ENCODE peak calls at places on chromosomes 3 and 15, in nine cellular contexts. One of them, this sample, is unnamed.
A peak's percentile ranks its signal among the peaks of the same experiment; 100 is the strongest.

GRCh38 chr3:43789028-43789427 is 98.3 kb downstream of the ABHD5 start:
- DNase-seq in endothelial cell: no peak
- DNase-seq in upper lobe of right lung: no peak
- DNase-seq in fibroblast of mammary gland: no peak
- DNase-seq in left lung: no peak
- DNase-seq in colonic mucosa: no peak
- DNase-seq in AG10803: no peak
- DNase-seq in IMR-90: no peak
- DNase-seq in neural crest cell: no peak
- DNase-seq in this sample: no peak

GRCh38 chr3:153809097-153809496 is 312.1 kb upstream of the ARHGEF26 start:
- DNase-seq in upper lobe of right lung: no peak
- DNase-seq in left lung: no peak
- DNase-seq in neural crest cell: no peak
- DNase-seq in IMR-90: no peak
- DNase-seq in colonic mucosa: no peak
- DNase-seq in AG10803: no peak
- DNase-seq in endothelial cell: no peak
- DNase-seq in fibroblast of mammary gland: no peak
- DNase-seq in this sample: no peak

GRCh38 chr3:52873433-52874159 is 23.8 kb downstream of the STIMATE start:
- DNase-seq in neural crest cell: no peak
- DNase-seq in AG10803: peak; percentile 50
- DNase-seq in left lung: no peak
- DNase-seq in fibroblast of mammary gland: peak; percentile 81
- DNase-seq in endothelial cell: no peak
- DNase-seq in colonic mucosa: no peak
- DNase-seq in IMR-90: peak; percentile 87
- DNase-seq in upper lobe of right lung: no peak
- DNase-seq in this sample: no peak

GRCh38 chr3:187183210-187183862 is 13.9 kb upstream of the RTP1 start:
- DNase-seq in IMR-90: no peak
- DNase-seq in colonic mucosa: no peak
- DNase-seq in fibroblast of mammary gland: peak; percentile 69
- DNase-seq in AG10803: peak; percentile 94
- DNase-seq in upper lobe of right lung: no peak
- DNase-seq in left lung: no peak
- DNase-seq in endothelial cell: no peak
- DNase-seq in neural crest cell: no peak
- DNase-seq in this sample: no peak

GRCh38 chr3:146125946-146126345 is 35.0 kb downstream of the PLOD2 start:
- DNase-seq in endothelial cell: no peak
- DNase-seq in upper lobe of right lung: no peak
- DNase-seq in fibroblast of mammary gland: peak; percentile 97
- DNase-seq in colonic mucosa: no peak
- DNase-seq in AG10803: peak; percentile 94
- DNase-seq in neural crest cell: no peak
- DNase-seq in IMR-90: peak; percentile 94
- DNase-seq in left lung: no peak
- DNase-seq in this sample: no peak

GRCh38 chr15:51349156-51349844 is 7.8 kb downstream of the GLDN start:
- DNase-seq in AG10803: peak; percentile 11
- DNase-seq in IMR-90: no peak
- DNase-seq in endothelial cell: no peak
- DNase-seq in fibroblast of mammary gland: peak; percentile 12
- DNase-seq in upper lobe of right lung: no peak
- DNase-seq in neural crest cell: no peak
- DNase-seq in left lung: no peak
- DNase-seq in colonic mucosa: no peak
- DNase-seq in this sample: no peak

GRCh38 chr3:144879701-144880100 is 908.1 kb downstream of the DIPK2A start:
- DNase-seq in neural crest cell: no peak
- DNase-seq in colonic mucosa: no peak
- DNase-seq in fibroblast of mammary gland: peak; percentile 24
- DNase-seq in left lung: no peak
- DNase-seq in AG10803: no peak
- DNase-seq in endothelial cell: no peak
- DNase-seq in upper lobe of right lung: no peak
- DNase-seq in IMR-90: no peak
- DNase-seq in this sample: no peak

GRCh38 chr3:118501152-118501551 is 533.5 kb downstream of the IGSF11 start:
- DNase-seq in endothelial cell: peak; percentile 15
- DNase-seq in fibroblast of mammary gland: no peak
- DNase-seq in left lung: peak; percentile 9
- DNase-seq in colonic mucosa: peak; percentile 24
- DNase-seq in upper lobe of right lung: peak; percentile 62
- DNase-seq in IMR-90: no peak
- DNase-seq in AG10803: no peak
- DNase-seq in neural crest cell: peak; percentile 16
- DNase-seq in this sample: no peak

GRCh38 chr3:156516284-156516683 is 38.6 kb downstream of the SSR3 start:
- DNase-seq in AG10803: no peak
- DNase-seq in colonic mucosa: no peak
- DNase-seq in left lung: no peak
- DNase-seq in IMR-90: no peak
- DNase-seq in endothelial cell: no peak
- DNase-seq in neural crest cell: no peak
- DNase-seq in upper lobe of right lung: no peak
- DNase-seq in fibroblast of mammary gland: peak; percentile 40
- DNase-seq in this sample: no peak

GRCh38 chr15:93150910-93151309 is 61.9 kb upstream of the RGMA start:
- DNase-seq in neural crest cell: no peak
- DNase-seq in upper lobe of right lung: no peak
- DNase-seq in fibroblast of mammary gland: no peak
- DNase-seq in AG10803: no peak
- DNase-seq in left lung: no peak
- DNase-seq in IMR-90: no peak
- DNase-seq in colonic mucosa: no peak
- DNase-seq in endothelial cell: no peak
- DNase-seq in this sample: no peak

GRCh38 chr15:99703603-99704443 is 29.4 kb downstream of the LYSMD4 start:
- DNase-seq in endothelial cell: peak; percentile 33
- DNase-seq in left lung: no peak
- DNase-seq in IMR-90: peak; percentile 95
- DNase-seq in AG10803: peak; percentile 89
- DNase-seq in neural crest cell: no peak
- DNase-seq in upper lobe of right lung: no peak
- DNase-seq in fibroblast of mammary gland: peak; percentile 92
- DNase-seq in colonic mucosa: no peak
- DNase-seq in this sample: no peak

GRCh38 chr3:135192929-135193328 is 397.9 kb downstream of the EPHB1 start:
- DNase-seq in neural crest cell: no peak
- DNase-seq in endothelial cell: no peak
- DNase-seq in colonic mucosa: no peak
- DNase-seq in left lung: no peak
- DNase-seq in AG10803: peak; percentile 43
- DNase-seq in fibroblast of mammary gland: peak; percentile 25
- DNase-seq in upper lobe of right lung: no peak
- DNase-seq in IMR-90: no peak
- DNase-seq in this sample: no peak

GRCh38 chr3:187955076-187955952 is 198.6 kb upstream of the LPP start:
- DNase-seq in AG10803: peak; percentile 77
- DNase-seq in fibroblast of mammary gland: peak; percentile 96
- DNase-seq in colonic mucosa: peak; percentile 22
- DNase-seq in upper lobe of right lung: no peak
- DNase-seq in endothelial cell: no peak
- DNase-seq in neural crest cell: no peak
- DNase-seq in IMR-90: peak; percentile 93
- DNase-seq in left lung: no peak
- DNase-seq in this sample: no peak

GRCh38 chr15:72168131-72168825 is 29.3 kb downstream of the GRAMD2A start:
- DNase-seq in neural crest cell: no peak
- DNase-seq in left lung: no peak
- DNase-seq in upper lobe of right lung: peak; percentile 58
- DNase-seq in colonic mucosa: no peak
- DNase-seq in fibroblast of mammary gland: no peak
- DNase-seq in AG10803: no peak
- DNase-seq in IMR-90: peak; percentile 38
- DNase-seq in endothelial cell: no peak
- DNase-seq in this sample: no peak

GRCh38 chr15:26051771-26052685 is 188.9 kb upstream of the ATP10A start:
- DNase-seq in AG10803: peak; percentile 78
- DNase-seq in IMR-90: no peak
- DNase-seq in endothelial cell: no peak
- DNase-seq in upper lobe of right lung: no peak
- DNase-seq in neural crest cell: no peak
- DNase-seq in fibroblast of mammary gland: peak; percentile 71
- DNase-seq in left lung: no peak
- DNase-seq in colonic mucosa: peak; percentile 22
- DNase-seq in this sample: no peak

GRCh38 chr15:100383302-100384107 is 41.7 kb upstream of the ADAMTS17 start:
- DNase-seq in left lung: no peak
- DNase-seq in colonic mucosa: peak; percentile 28
- DNase-seq in AG10803: no peak
- DNase-seq in endothelial cell: peak; percentile 42
- DNase-seq in fibroblast of mammary gland: peak; percentile 8
- DNase-seq in upper lobe of right lung: no peak
- DNase-seq in IMR-90: no peak
- DNase-seq in neural crest cell: no peak
- DNase-seq in this sample: no peak

GRCh38 chr3:105674437-105675065 is 194.3 kb downstream of the CBLB start:
- DNase-seq in left lung: no peak
- DNase-seq in colonic mucosa: no peak
- DNase-seq in fibroblast of mammary gland: no peak
- DNase-seq in neural crest cell: no peak
- DNase-seq in upper lobe of right lung: no peak
- DNase-seq in AG10803: no peak
- DNase-seq in endothelial cell: no peak
- DNase-seq in IMR-90: no peak
- DNase-seq in this sample: no peak

GRCh38 chr3:150020527-150020926 is 49.8 kb upstream of the PFN2 start:
- DNase-seq in fibroblast of mammary gland: peak; percentile 38
- DNase-seq in AG10803: peak; percentile 45
- DNase-seq in left lung: no peak
- DNase-seq in IMR-90: peak; percentile 76
- DNase-seq in neural crest cell: no peak
- DNase-seq in upper lobe of right lung: no peak
- DNase-seq in colonic mucosa: no peak
- DNase-seq in endothelial cell: no peak
- DNase-seq in this sample: no peak

GRCh38 chr3:40701016-40701588 is 176.3 kb downstream of the ZNF621 start:
- DNase-seq in endothelial cell: no peak
- DNase-seq in colonic mucosa: no peak
- DNase-seq in IMR-90: no peak
- DNase-seq in left lung: no peak
- DNase-seq in neural crest cell: no peak
- DNase-seq in fibroblast of mammary gland: no peak
- DNase-seq in AG10803: no peak
- DNase-seq in upper lobe of right lung: no peak
- DNase-seq in this sample: no peak

GRCh38 chr3:72661115-72661457 is 187.2 kb downstream of the SHQ1 start:
- DNase-seq in neural crest cell: no peak
- DNase-seq in colonic mucosa: peak; percentile 50
- DNase-seq in upper lobe of right lung: peak; percentile 79
- DNase-seq in IMR-90: peak; percentile 63
- DNase-seq in left lung: peak; percentile 83
- DNase-seq in endothelial cell: no peak
- DNase-seq in fibroblast of mammary gland: peak; percentile 79
- DNase-seq in AG10803: peak; percentile 91
- DNase-seq in this sample: no peak

DNA sequence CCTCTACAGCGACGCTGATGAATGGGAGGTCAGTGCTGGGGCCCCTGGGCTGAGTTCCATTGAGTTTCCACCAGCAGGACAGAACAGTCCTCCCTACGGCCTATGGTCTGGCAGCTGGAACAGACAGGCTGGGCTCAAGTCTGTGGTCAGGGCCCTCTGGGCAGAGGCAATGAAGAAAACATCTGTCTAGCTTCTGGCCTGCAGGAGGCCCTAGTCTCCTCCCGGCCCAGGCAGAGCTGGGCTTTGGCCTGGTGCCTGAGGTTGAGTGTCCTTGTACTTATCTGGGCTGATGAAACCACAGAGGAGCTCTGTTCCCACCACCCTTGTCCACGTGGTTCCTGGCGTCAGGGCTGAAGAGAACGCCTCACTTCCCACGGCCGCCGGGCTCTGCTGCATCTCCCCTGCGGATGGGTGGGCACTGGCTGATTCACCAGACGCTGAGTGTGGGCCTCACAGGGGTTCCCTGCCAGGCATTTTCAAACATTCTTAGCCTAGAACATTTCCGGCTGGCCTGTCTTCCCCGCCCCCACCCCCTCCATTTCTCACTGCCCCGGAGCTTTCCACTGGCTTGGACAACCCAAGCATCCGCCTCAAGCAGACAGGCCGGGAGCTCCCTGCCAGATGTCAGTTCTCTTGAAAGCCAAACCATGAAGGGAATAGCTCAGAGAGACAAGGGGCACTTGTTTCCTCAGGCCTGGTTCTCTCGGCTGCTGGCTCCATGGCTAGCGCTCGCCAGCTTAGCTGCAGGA is 20.3 kb downstream of the PPCDC start:
- DNase-seq in IMR-90: peak; percentile 100
- DNase-seq in left lung: peak; percentile 95
- DNase-seq in neural crest cell: no peak
- DNase-seq in upper lobe of right lung: peak; percentile 96
- DNase-seq in fibroblast of mammary gland: peak; percentile 100
- DNase-seq in colonic mucosa: peak; percentile 84
- DNase-seq in AG10803: peak; percentile 100
- DNase-seq in endothelial cell: no peak
- DNase-seq in this sample: no peak
- TF ChIP-seq CTCF in IMR-90: peak; percentile 74
- TF ChIP-seq CTCF in left lung: no peak
- TF ChIP-seq CTCF in neural crest cell: no peak
- TF ChIP-seq CTCF in upper lobe of right lung: peak; percentile 60
- TF ChIP-seq CTCF in fibroblast of mammary gland: peak; percentile 64
- TF ChIP-seq CTCF in colonic mucosa: no peak
- TF ChIP-seq CTCF in AG10803: peak; percentile 68
- TF ChIP-seq CTCF in endothelial cell: no peak
- TF ChIP-seq CTCF in this sample: no peak

GRCh38 chr15:31352911-31353811 is 26.5 kb downstream of the KLF13 start:
- DNase-seq in upper lobe of right lung: peak; percentile 84
- DNase-seq in colonic mucosa: no peak
- DNase-seq in IMR-90: peak; percentile 82
- DNase-seq in neural crest cell: no peak
- DNase-seq in left lung: peak; percentile 68
- DNase-seq in fibroblast of mammary gland: peak; percentile 87
- DNase-seq in endothelial cell: no peak
- DNase-seq in AG10803: peak; percentile 92
- DNase-seq in this sample: no peak
- TF ChIP-seq CTCF in upper lobe of right lung: no peak
- TF ChIP-seq CTCF in colonic mucosa: no peak
- TF ChIP-seq CTCF in IMR-90: no peak
- TF ChIP-seq CTCF in neural crest cell: no peak
- TF ChIP-seq CTCF in left lung: no peak
- TF ChIP-seq CTCF in fibroblast of mammary gland: no peak
- TF ChIP-seq CTCF in endothelial cell: no peak
- TF ChIP-seq CTCF in AG10803: no peak
- TF ChIP-seq CTCF in this sample: no peak

GRCh38 chr3:143653935-143654334 is 194.3 kb downstream of the SLC9A9 start:
- DNase-seq in fibroblast of mammary gland: no peak
- DNase-seq in left lung: no peak
- DNase-seq in neural crest cell: no peak
- DNase-seq in IMR-90: no peak
- DNase-seq in AG10803: no peak
- DNase-seq in colonic mucosa: no peak
- DNase-seq in endothelial cell: no peak
- DNase-seq in upper lobe of right lung: no peak
- DNase-seq in this sample: no peak
- TF ChIP-seq CTCF in fibroblast of mammary gland: no peak
- TF ChIP-seq CTCF in left lung: no peak
- TF ChIP-seq CTCF in neural crest cell: no peak
- TF ChIP-seq CTCF in IMR-90: no peak
- TF ChIP-seq CTCF in AG10803: no peak
- TF ChIP-seq CTCF in colonic mucosa: no peak
- TF ChIP-seq CTCF in endothelial cell: no peak
- TF ChIP-seq CTCF in upper lobe of right lung: no peak
- TF ChIP-seq CTCF in this sample: no peak

GRCh38 chr3:172167892-172168648 is 128.7 kb downstream of the FNDC3B start:
- DNase-seq in fibroblast of mammary gland: peak; percentile 71
- DNase-seq in left lung: no peak
- DNase-seq in neural crest cell: no peak
- DNase-seq in IMR-90: peak; percentile 70
- DNase-seq in colonic mucosa: no peak
- DNase-seq in endothelial cell: no peak
- DNase-seq in upper lobe of right lung: no peak
- DNase-seq in AG10803: no peak
- DNase-seq in this sample: no peak
- TF ChIP-seq CTCF in fibroblast of mammary gland: no peak
- TF ChIP-seq CTCF in left lung: no peak
- TF ChIP-seq CTCF in neural crest cell: no peak
- TF ChIP-seq CTCF in IMR-90: no peak
- TF ChIP-seq CTCF in colonic mucosa: no peak
- TF ChIP-seq CTCF in endothelial cell: no peak
- TF ChIP-seq CTCF in upper lobe of right lung: no peak
- TF ChIP-seq CTCF in AG10803: no peak
- TF ChIP-seq CTCF in this sample: no peak

This sample was measured in progenitor cell of endocrine pancreas.